ENCODE peak calls at places on chromosomes 12 and 14, in five cellular contexts. L is stimulated activated CD4-positive, alpha-beta T cell treated with anti-CD3 and anti-CD28 coated beads, TNF-alpha, amount 100 ng/mL, for 24 hours; A is activated T-cell treated with anti-CD3 and anti-CD28 coated beads for 24 hours; P is NCI-H524; T is GM20000. I is an unnamed sample.

GRCh38 chr14:33061667-33062325 is 123.1 kb downstream of the NPAS3 start:
- DNase-seq in L (no peak), A (no peak), P (no peak), T (no peak), I (no peak)

GRCh38 chr12:124633269-124633953 is 66.0 kb upstream of the NCOR2 start:
- DNase-seq in L (no peak), A (no peak), P (no peak), T (no peak), I (no peak)

GRCh38 chr12:115667116-115667515 is 610.4 kb downstream of the MED13L start:
- DNase-seq in L (no peak), A (no peak), P (no peak), T (no peak), I (no peak)

GRCh38 chr12:50986961-50987737 is 34.8 kb downstream of the HIGD1C start:
- DNase-seq in L (no peak), A (no peak), P (peak), T (peak), I (peak)

GRCh38 chr12:29072631-29073030 is 76.4 kb upstream of the FAR2 start:
- DNase-seq in L (no peak), A (no peak), P (no peak), T (no peak), I (no peak)

GRCh38 chr14:96764012-96764411 is 33.2 kb upstream of the VRK1 start:
- DNase-seq in L (no peak), A (no peak), P (no peak), T (no peak), I (no peak)

GRCh38 chr12:6124411-6125151 is at the start of gene VWF:
- DNase-seq in L (no peak), A (no peak), P (no peak), T (peak), I (peak)

GRCh38 chr14:25120261-25120660 is 70.3 kb upstream of the STXBP6 start:
- DNase-seq in L (no peak), A (no peak), P (no peak), T (no peak), I (no peak)

GRCh38 chr14:33692762-33693161 is 258.1 kb downstream of the EGLN3 start:
- DNase-seq in L (no peak), A (no peak), P (no peak), T (no peak), I (no peak)

GRCh38 chr12:23895792-23896218 is 53.7 kb downstream of the SOX5 start:
- DNase-seq in L (no peak), A (no peak), P (peak), T (no peak), I (peak)

GRCh38 chr12:52784909-52785308 is 7.8 kb upstream of the KRT76 start:
- DNase-seq in L (no peak), A (no peak), P (no peak), T (no peak), I (no peak)

GRCh38 chr12:121034906-121035305 is 4.1 kb downstream of the OASL start:
- DNase-seq in L (no peak), A (no peak), P (no peak), T (no peak), I (no peak)